ENCODE peak calls at places on chromosome 13, in eight cellular contexts. U is SK-N-SH, K is NCI-H2081, M is heart right ventricle, H is HS-27A, D is left ventricle myocardium superior, O is AG08396, I is skeletal muscle cell. B is an unnamed sample.

GRCh38 chr13:23654111-23655110 is 84.2 kb downstream of the TNFRSF19 start:
- DNase-seq in U (no peak), I (no peak), D (peak), O (peak), K (peak), M (peak), H (no peak), B (no peak)

GRCh38 chr13:36124236-36124822 is 6.9 kb downstream of the DCLK1 start:
- DNase-seq in H (no peak), U (no peak), D (no peak), I (peak), M (peak), K (peak), O (peak), B (no peak)

GRCh38 chr13:22468055-22468454 is 712.7 kb upstream of the SGCG start:
- DNase-seq in K (no peak), U (no peak), D (no peak), I (no peak), H (no peak), M (no peak), O (no peak), B (no peak)

GRCh38 chr13:20221772-20222171 is 10.3 kb downstream of the GJB6 start:
- DNase-seq in H (no peak), O (no peak), M (no peak), K (no peak), D (no peak), U (no peak), I (no peak), B (no peak)

GRCh38 chr13:82747948-82748347 is 1134.3 kb downstream of the SLITRK1 start:
- DNase-seq in H (no peak), I (no peak), K (no peak), D (no peak), M (no peak), U (no peak), O (no peak), B (no peak)

GRCh38 chr13:50128406-50129048 is 113.3 kb downstream of the KCNRG start:
- DNase-seq in M (no peak), D (no peak), U (no peak), H (no peak), K (no peak), I (no peak), O (no peak), B (no peak)

GRCh38 chr13:105956891-105957290 is 578.6 kb downstream of the EFNB2 start:
- DNase-seq in I (no peak), D (no peak), H (no peak), O (no peak), M (no peak), U (no peak), K (no peak), B (no peak)

GRCh38 chr13:72565893-72566292 is 161.5 kb downstream of the MZT1 start:
- DNase-seq in H (peak), I (no peak), O (no peak), D (no peak), K (peak), U (peak), M (no peak), B (no peak)

GRCh38 chr13:30307194-30307965 is at the start of gene KATNAL1:
- DNase-seq in I (peak), M (peak), H (no peak), D (peak), O (peak), K (peak), U (peak), B (peak)

GRCh38 chr13:45718063-45718462 is 15.9 kb downstream of the CBY2 start:
- DNase-seq in O (peak), M (no peak), K (no peak), D (no peak), H (no peak), U (peak), I (no peak), B (no peak)

GRCh38 chr13:47474326-47474725 is 526.7 kb downstream of the SUCLA2 start:
- DNase-seq in I (no peak), H (no peak), O (no peak), U (no peak), K (no peak), D (no peak), M (no peak), B (no peak)

GRCh38 chr13:51636349-51636890 is 52.2 kb downstream of the WDFY2 start:
- DNase-seq in K (peak), U (no peak), D (no peak), O (no peak), I (no peak), H (no peak), M (no peak), B (peak)

GRCh38 chr13:110893571-110893970 is 21.3 kb downstream of the ANKRD10 start:
- DNase-seq in D (no peak), I (no peak), K (no peak), H (no peak), U (no peak), O (no peak), M (no peak), B (no peak)